ENCODE peak calls at places on chromosomes 16 and 17, in eight cellular contexts. I is IMR-90, T is sigmoid colon, S is right lobe of liver, L is PC-3, V is cardiac muscle cell, X is fibroblast of lung, Y is OCI-LY7. R is an unnamed sample. For H3K36me3, the result is how much of the 10 kb centered on the place peaks cover.

GRCh38 chr16:27452569-27453475 is 50.8 kb downstream of the IL21R start:
- DNase-seq in I (no peak), T (no peak), S (no peak), L (no peak), V (no peak), X (no peak), Y (peak), R (no peak)

GRCh38 chr17:76382803-76383644 is 1.4 kb upstream of the SPHK1 start:
- DNase-seq in I (peak), T (no peak), S (peak), L (peak), V (peak), X (peak), Y (no peak), R (peak)

GRCh38 chr17:65320856-65321255 is 183.7 kb downstream of the RGS9 start:
- DNase-seq in I (no peak), T (no peak), S (no peak), L (no peak), V (no peak), X (no peak), Y (no peak), R (no peak)

GRCh38 chr16:83365166-83365565 is 442.6 kb upstream of the HSBP1 start:
- DNase-seq in I (peak), T (no peak), S (no peak), L (no peak), V (peak), X (peak), Y (no peak), R (no peak)

GRCh38 chr16:4509420-4509819 is 29.2 kb downstream of the CDIP1 start:
- DNase-seq in I (no peak), T (no peak), S (no peak), L (no peak), V (no peak), X (no peak), Y (no peak), R (no peak)

GRCh38 chr17:10633738-10634379 is 23.2 kb downstream of the MYH3 start:
- DNase-seq in I (no peak), T (no peak), S (no peak), L (no peak), V (no peak), X (no peak), Y (peak), R (no peak)

GRCh38 chr17:77542551-77543490 is 402.1 kb downstream of the SEC14L1 start:
- DNase-seq in I (peak), T (peak), S (peak), L (peak), V (peak), X (peak), Y (peak), R (peak)

GRCh38 chr16:47519037-47519436 is 57.9 kb downstream of the PHKB start:
- DNase-seq in I (peak), T (no peak), S (no peak), L (no peak), V (no peak), X (peak), Y (no peak), R (no peak)

GRCh38 chr16:68802190-68802589 is 41.1 kb upstream of the TANGO6 start:
- DNase-seq in I (peak), T (no peak), S (no peak), L (peak), V (peak), X (peak), Y (no peak), R (no peak)

GRCh38 chr17:40442392-40443195 is 656 bp upstream of the IGFBP4 start:
- DNase-seq in I (peak), T (peak), S (no peak), L (no peak), V (no peak), X (peak), Y (no peak), R (no peak)

GRCh38 chr17:34146440-34147043 is 108.5 kb upstream of the CCL2 start:
- DNase-seq in I (no peak), T (no peak), S (peak), L (peak), V (no peak), X (no peak), Y (peak), R (peak)

GRCh38 chr17:50817142-50817751 is 18.1 kb upstream of the WFIKKN2 start:
- DNase-seq in I (no peak), T (no peak), S (no peak), L (peak), V (peak), X (no peak), Y (peak), R (peak)

GRCh38 chr17:4738136-4739121 is 1.2 kb upstream of the ZMYND15 start:
- DNase-seq in I (no peak), T (no peak), S (no peak), L (peak), V (no peak), X (no peak), Y (no peak), R (no peak)

GRCh38 chr16:79213214-79213613 is 387.3 kb downstream of the MAF start:
- DNase-seq in I (no peak), T (no peak), S (no peak), L (no peak), V (no peak), X (no peak), Y (no peak), R (no peak)

GRCh38 chr17:80212109-80212508 is 8.0 kb downstream of the SGSH start:
- DNase-seq in I (no peak), T (no peak), S (no peak), L (no peak), V (no peak), X (no peak), Y (no peak), R (no peak)

GRCh38 chr17:49913226-49914095 is 55.5 kb upstream of the DLX4 start:
- DNase-seq in I (peak), T (no peak), S (no peak), L (peak), V (peak), X (peak), Y (no peak), R (peak)

GRCh38 chr17:9825751-9826150 is at the start of gene GLP2R:
- DNase-seq in I (no peak), T (peak), S (no peak), L (no peak), V (no peak), X (no peak), Y (no peak), R (no peak)

GRCh38 chr16:19113577-19114358 is at the start of gene ITPRIPL2:
- DNase-seq in I (peak), T (peak), S (peak), L (peak), V (peak), X (peak), Y (no peak), R (peak)

DNA sequence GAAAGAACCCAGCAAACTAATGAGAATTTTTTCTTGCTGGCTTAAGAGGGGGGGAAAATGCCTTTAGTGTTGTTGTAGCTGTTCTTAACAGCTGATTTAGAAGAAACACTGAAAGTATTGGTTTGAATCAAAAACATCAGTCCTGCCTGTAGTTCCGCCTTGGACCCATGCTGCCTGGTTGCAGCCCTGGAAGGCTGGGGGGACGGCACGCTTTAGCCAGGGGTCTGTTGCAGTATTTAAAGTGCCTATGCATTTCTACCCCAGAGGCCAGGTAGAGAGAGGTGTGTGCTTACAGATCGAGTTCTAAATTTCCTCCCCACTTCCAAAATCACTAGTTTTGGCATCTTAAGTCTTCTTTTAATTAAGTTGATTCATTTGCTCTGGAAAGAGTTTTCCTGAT is 201.9 kb downstream of the CCDC182 start:
- DNase-seq in I (no peak), T (no peak), S (no peak), L (no peak), V (no peak), X (no peak), Y (no peak), R (no peak)
- H3K36me3 ChIP-seq in I (under half), T (under half), S (under half), L (under half), V (under half), X (under half), Y (under half), R (under half)

DNA sequence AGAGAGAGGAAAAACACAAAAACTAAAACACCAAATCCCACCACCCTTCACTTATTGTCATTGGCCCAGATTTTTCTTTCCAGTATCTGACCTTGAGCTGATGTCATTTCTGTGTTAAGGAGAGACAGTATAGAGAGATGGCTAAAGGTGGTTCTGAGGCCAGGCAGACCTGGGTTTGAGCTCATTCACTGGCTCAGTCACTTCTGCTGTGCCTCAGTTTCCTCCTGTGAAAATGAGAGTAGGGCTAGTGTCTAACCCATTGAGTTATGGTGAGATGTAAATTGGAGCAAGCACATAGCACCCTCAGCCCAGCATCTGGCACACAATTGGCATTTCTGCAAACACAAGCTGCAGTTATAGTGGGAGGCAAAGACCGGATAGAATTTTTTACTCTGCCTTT is 6.3 kb upstream of the KIFC3 start:
- DNase-seq in I (no peak), T (no peak), S (no peak), L (no peak), V (no peak), X (no peak), Y (no peak), R (no peak)
- H3K36me3 ChIP-seq in I (under half), T (under half), S (under half), L (under half), V (under half), X (under half), Y (under half), R (under half)

GRCh38 chr17:67107811-67108210 is 63.5 kb downstream of the CACNG1 start:
- DNase-seq in I (no peak), T (no peak), S (no peak), L (no peak), V (no peak), X (no peak), Y (no peak), R (no peak)
- H3K36me3 ChIP-seq in I (under half), T (under half), S (under half), L (under half), V (under half), X (under half), Y (half or more), R (half or more)

DNA sequence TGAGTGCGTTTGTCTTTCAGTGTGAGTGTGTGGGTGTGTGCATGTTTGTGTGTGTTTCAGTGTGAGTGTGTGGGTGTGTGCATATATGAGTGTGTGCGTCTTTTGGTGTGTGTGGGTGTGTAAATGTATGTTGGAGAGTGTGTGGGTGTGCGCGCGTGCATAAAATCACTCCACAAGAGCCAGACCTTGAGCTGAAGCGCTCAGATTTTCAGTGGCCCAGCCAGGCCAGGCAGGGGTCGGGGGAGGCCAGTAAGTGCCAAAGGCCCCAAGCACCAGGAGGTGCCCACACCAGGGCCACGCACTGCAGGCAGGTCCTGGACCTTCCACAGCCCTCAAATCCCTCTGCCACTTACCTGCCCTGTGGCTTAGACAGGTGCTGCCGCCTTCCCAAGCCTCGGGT is 184.0 kb downstream of the SOX9 start:
- DNase-seq in I (no peak), T (no peak), S (no peak), L (no peak), V (no peak), X (no peak), Y (no peak), R (no peak)
- H3K36me3 ChIP-seq in I (under half), T (under half), S (under half), L (under half), V (under half), X (under half), Y (under half), R (under half)

GRCh38 chr17:82311971-82312370 is 5.4 kb downstream of the CD7 start:
- DNase-seq in I (no peak), T (no peak), S (no peak), L (no peak), V (no peak), X (no peak), Y (no peak), R (no peak)

GRCh38 chr17:82314012-82314720 is 3.2 kb downstream of the CD7 start:
- DNase-seq in I (no peak), T (no peak), S (no peak), L (no peak), V (no peak), X (no peak), Y (no peak), R (no peak)

GRCh38 chr17:82315703-82316358 is 1.6 kb downstream of the CD7 start:
- DNase-seq in I (no peak), T (no peak), S (no peak), L (no peak), V (no peak), X (no peak), Y (no peak), R (no peak)

GRCh38 chr17:82314721-82315605 is 2.4 kb downstream of the CD7 start:
- DNase-seq in I (no peak), T (no peak), S (no peak), L (no peak), V (no peak), X (no peak), Y (no peak), R (no peak)

DNA sequence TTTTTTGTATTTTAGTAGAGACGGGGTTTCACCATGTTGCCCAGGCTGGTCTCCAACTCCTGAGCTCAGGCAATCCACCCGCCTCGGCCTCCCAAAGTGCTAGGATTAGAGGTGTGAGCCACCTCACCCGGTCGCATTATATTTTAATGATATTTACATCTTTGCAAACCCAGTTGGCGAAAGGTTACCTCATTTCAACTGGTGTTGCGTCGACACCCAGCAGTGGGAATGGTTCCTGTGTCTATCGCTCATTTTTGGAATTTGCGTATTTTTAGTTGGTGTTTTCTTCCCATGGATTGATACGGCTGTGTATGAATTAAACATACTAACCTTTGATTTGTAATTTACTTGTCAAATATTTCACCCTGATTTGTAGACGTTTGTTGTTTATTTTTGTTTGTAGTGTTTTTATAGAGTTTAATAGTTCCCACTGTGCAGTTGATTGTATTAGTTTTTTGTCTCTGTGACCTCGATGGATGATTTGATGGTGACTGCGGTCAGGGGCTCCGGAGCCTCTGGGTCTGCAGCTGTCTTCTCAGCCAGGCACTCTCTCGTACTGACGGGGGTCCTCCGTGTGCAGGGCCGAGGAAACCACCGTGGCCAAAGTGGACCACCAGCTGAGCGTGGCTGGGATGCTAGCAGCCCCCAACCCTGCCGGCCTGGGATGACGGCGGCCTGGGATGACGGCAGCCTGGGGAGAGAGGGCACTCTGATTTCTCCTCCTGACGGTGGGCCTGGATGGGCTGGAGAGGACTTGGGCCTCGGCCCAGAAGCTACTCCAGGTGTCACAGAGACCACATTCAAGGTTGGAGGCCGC is 4.0 kb downstream of the CD7 start:
- DNase-seq in I (no peak), T (no peak), S (no peak), L (no peak), V (no peak), X (no peak), Y (no peak), R (no peak)
- H3K36me3 ChIP-seq in I (under half), T (under half), S (under half), L (under half), V (under half), X (under half), Y (under half), R (under half)

R was measured in MG63.